ENCODE peak calls at places on chromosomes 7 and 10, in ten cellular contexts. Q is HepG2; T is ovary; S is OCI-LY7; B is endothelial cell; M is Calu3; E is H1; X is erythroblast; O is stimulated activated CD4-positive, alpha-beta T cell treated with anti-CD3 and anti-CD28 coated beads, Interleukin-2, amount 100 ng/mL, for 24 hours; A is AML-193. W is an unnamed sample.

GRCh38 chr7:129266181-129266580 is 41.4 kb downstream of the AHCYL2 start:
- DNase-seq in Q (no peak), T (no peak), S (no peak), B (no peak), M (peak), E (no peak), X (no peak), O (no peak), A (no peak), W (no peak)

GRCh38 chr7:93949468-93949867 is 27.9 kb downstream of the GNG11 start:
- DNase-seq in Q (no peak), T (no peak), S (no peak), B (no peak), M (no peak), E (no peak), X (no peak), O (no peak), A (no peak), W (no peak)

GRCh38 chr7:102170417-102170970 is 116.2 kb upstream of the SH2B2 start:
- DNase-seq in Q (no peak), T (no peak), S (no peak), B (no peak), M (no peak), E (no peak), X (no peak), O (no peak), A (no peak), W (no peak)

GRCh38 chr7:37832194-37832593 is 16.2 kb upstream of the NME8 start:
- DNase-seq in Q (no peak), T (peak), S (no peak), B (no peak), M (peak), E (no peak), X (peak), O (no peak), A (peak), W (no peak)

GRCh38 chr7:18693826-18694225 is 198.3 kb downstream of the HDAC9 start:
- DNase-seq in Q (no peak), T (no peak), S (no peak), B (no peak), M (no peak), E (no peak), X (no peak), O (no peak), A (no peak), W (no peak)

GRCh38 chr10:46216836-46217748 is 69.7 kb upstream of the ANTXRL start:
- DNase-seq in Q (no peak), T (no peak), S (no peak), B (no peak), M (peak), E (peak), X (no peak), O (no peak), A (peak), W (no peak)

GRCh38 chr7:21028990-21029337 is 242.3 kb upstream of the SP8 start:
- DNase-seq in Q (no peak), T (no peak), S (no peak), B (no peak), M (no peak), E (no peak), X (no peak), O (no peak), A (no peak), W (no peak)

GRCh38 chr10:23038172-23038571 is 57.2 kb upstream of the MSRB2 start:
- DNase-seq in Q (no peak), T (no peak), S (no peak), B (no peak), M (no peak), E (no peak), X (no peak), O (no peak), A (no peak), W (no peak)

GRCh38 chr7:92832623-92833023 is 3.8 kb downstream of the CDK6 start:
- DNase-seq in Q (no peak), T (no peak), S (no peak), B (no peak), M (no peak), E (no peak), X (no peak), O (no peak), A (no peak), W (no peak)

GRCh38 chr7:18700147-18700546 is 204.6 kb downstream of the HDAC9 start:
- DNase-seq in Q (no peak), T (no peak), S (peak), B (peak), M (peak), E (peak), X (peak), O (no peak), A (no peak), W (no peak)

GRCh38 chr7:126447984-126448383 is 804.8 kb downstream of the GRM8 start:
- DNase-seq in Q (no peak), T (no peak), S (no peak), B (no peak), M (no peak), E (no peak), X (no peak), O (no peak), A (no peak), W (no peak)

GRCh38 chr7:22129166-22129565 is 183.5 kb upstream of the CDCA7L start:
- DNase-seq in Q (no peak), T (no peak), S (no peak), B (no peak), M (no peak), E (no peak), X (no peak), O (no peak), A (no peak), W (no peak)

GRCh38 chr10:132458595-132459251 is 61.7 kb downstream of the PWWP2B start:
- DNase-seq in Q (no peak), T (peak), S (peak), B (peak), M (peak), E (peak), X (peak), O (peak), A (no peak), W (no peak)

GRCh38 chr7:26534649-26535482 is 243.2 kb downstream of the SNX10 start:
- DNase-seq in Q (no peak), T (no peak), S (no peak), B (no peak), M (no peak), E (no peak), X (no peak), O (no peak), A (no peak), W (no peak)

GRCh38 chr10:282294-283139 is 147.3 kb downstream of the ZMYND11 start:
- DNase-seq in Q (no peak), T (no peak), S (no peak), B (no peak), M (no peak), E (no peak), X (no peak), O (no peak), A (peak), W (no peak)

GRCh38 chr7:24701232-24701898 is 55.9 kb downstream of the GSDME start:
- DNase-seq in Q (no peak), T (no peak), S (no peak), B (no peak), M (peak), E (no peak), X (no peak), O (no peak), A (no peak), W (no peak)

GRCh38 chr7:134752006-134752760 is 27.3 kb upstream of the CALD1 start:
- DNase-seq in Q (no peak), T (no peak), S (no peak), B (no peak), M (no peak), E (no peak), X (no peak), O (no peak), A (no peak), W (no peak)

GRCh38 chr10:76209135-76209534 is 777.7 kb downstream of the LRMDA start:
- DNase-seq in Q (no peak), T (no peak), S (no peak), B (no peak), M (no peak), E (no peak), X (no peak), O (no peak), A (no peak), W (no peak)

GRCh38 chr7:112103246-112103645 is 103.0 kb downstream of the DOCK4 start:
- DNase-seq in Q (no peak), T (no peak), S (no peak), B (no peak), M (peak), E (no peak), X (no peak), O (no peak), A (peak), W (no peak)

GRCh38 chr10:43816351-43817321 is 168.0 kb upstream of the ZNF32 start:
- DNase-seq in Q (no peak), T (no peak), S (peak), B (no peak), M (no peak), E (no peak), X (no peak), O (peak), A (peak), W (no peak)

GRCh38 chr10:131706952-131707351 is 193.9 kb upstream of the PPP2R2D start:
- DNase-seq in Q (no peak), T (no peak), S (no peak), B (no peak), M (no peak), E (no peak), X (no peak), O (no peak), A (no peak), W (no peak)

GRCh38 chr7:135300913-135301765 is 67.5 kb downstream of the STRA8 start:
- DNase-seq in Q (no peak), T (no peak), S (no peak), B (no peak), M (no peak), E (no peak), X (no peak), O (no peak), A (no peak), W (no peak)

GRCh38 chr10:59300386-59300785 is 62.0 kb downstream of the FAM13C start:
- DNase-seq in Q (no peak), T (no peak), S (no peak), B (no peak), M (no peak), E (no peak), X (no peak), O (no peak), A (no peak), W (no peak)

W was measured in Caco-2.